ENCODE peak calls at places on chromosomes 12 and 14, in nine cellular contexts. L is heart right ventricle; F is stomach; X is aorta; K is H9; Z is A549; T is body of pancreas; J is CD8-positive, alpha-beta memory T cell; R is NT2/D1. W is an unnamed sample.

GRCh38 chr14:89368490-89369477 is 48.2 kb downstream of the FOXN3 start:
- DNase-seq in L (no peak), F (peak; percentile 50), X (no peak), K (no peak), Z (no peak), T (no peak), J (no peak), R (no peak), W (no peak)

GRCh38 chr14:29215853-29216252 is 449.3 kb downstream of the FOXG1 start:
- DNase-seq in L (no peak), F (no peak), X (no peak), K (no peak), Z (no peak), T (no peak), J (no peak), R (no peak), W (no peak)

GRCh38 chr12:50780016-50780415 is 16.1 kb downstream of the ATF1 start:
- DNase-seq in L (no peak), F (no peak), X (no peak), K (no peak), Z (no peak), T (no peak), J (no peak), R (no peak), W (no peak)

GRCh38 chr12:981956-982355 is 9.1 kb upstream of the ERC1 start:
- DNase-seq in L (no peak), F (no peak), X (no peak), K (no peak), Z (no peak), T (no peak), J (no peak), R (no peak), W (no peak)

GRCh38 chr12:8823565-8824300 is 1.3 kb downstream of the A2ML1 start:
- DNase-seq in L (peak; percentile 9), F (no peak), X (no peak), K (peak; percentile 92), Z (no peak), T (peak; percentile 14), J (no peak), R (peak; percentile 95), W (no peak)

GRCh38 chr14:58966991-58967390 is 221.5 kb upstream of the DAAM1 start:
- DNase-seq in L (no peak), F (no peak), X (no peak), K (no peak), Z (no peak), T (peak; percentile 21), J (no peak), R (no peak), W (no peak)

GRCh38 chr14:67514650-67515385 is 18.3 kb upstream of the PLEKHH1 start:
- DNase-seq in L (peak; percentile 16), F (peak; percentile 50), X (peak; percentile 69), K (peak; percentile 42), Z (peak; percentile 45), T (peak; percentile 47), J (peak; percentile 34), R (no peak), W (peak; percentile 76)

GRCh38 chr14:69580009-69580577 is 5.4 kb upstream of the CCDC177 start:
- DNase-seq in L (no peak), F (peak; percentile 30), X (no peak), K (peak; percentile 83), Z (peak; percentile 60), T (no peak), J (no peak), R (peak; percentile 44), W (no peak)

GRCh38 chr12:124509676-124510300 is 57.6 kb downstream of the NCOR2 start:
- DNase-seq in L (no peak), F (peak; percentile 65), X (no peak), K (peak; percentile 57), Z (no peak), T (peak; percentile 61), J (no peak), R (no peak), W (no peak)

GRCh38 chr12:95548539-95549391 is 2.5 kb downstream of the USP44 start:
- DNase-seq in L (peak; percentile 20), F (peak; percentile 48), X (peak; percentile 64), K (peak; percentile 85), Z (peak; percentile 51), T (peak; percentile 69), J (peak; percentile 49), R (no peak), W (peak; percentile 89)

GRCh38 chr12:95553202-95553943 is 2.1 kb upstream of the USP44 start:
- DNase-seq in L (no peak), F (no peak), X (no peak), K (no peak), Z (no peak), T (no peak), J (no peak), R (no peak), W (no peak)

GRCh38 chr12:95549392-95550084 is 1.7 kb downstream of the USP44 start:
- DNase-seq in L (no peak), F (no peak), X (no peak), K (peak; percentile 62), Z (no peak), T (no peak), J (no peak), R (no peak), W (no peak)

GRCh38 chr12:95551913-95552516 is 739 bp upstream of the USP44 start:
- DNase-seq in L (no peak), F (no peak), X (no peak), K (no peak), Z (no peak), T (no peak), J (no peak), R (no peak), W (no peak)

GRCh38 chr12:95551305-95551704 is at the start of gene USP44:
- DNase-seq in L (no peak), F (no peak), X (no peak), K (peak; percentile 92), Z (no peak), T (no peak), J (no peak), R (peak; percentile 87), W (no peak)
- H3K4me1 ChIP-seq in L (peaks cover 13% of the 10 kb centered on the region), F (peaks cover 19% of the 10 kb centered on the region), X (no peaks in the 10 kb centered on the region), K (no peaks in the 10 kb centered on the region), Z (no peaks in the 10 kb centered on the region), T (no peaks in the 10 kb centered on the region), J (peaks cover 19% of the 10 kb centered on the region), R (no peaks in the 10 kb centered on the region), W (no peaks in the 10 kb centered on the region)

GRCh38 chr12:105079011-105079570 is 5.2 kb downstream of the ALDH1L2 start:
- DNase-seq in L (no peak), F (no peak), X (no peak), K (no peak), Z (no peak), T (no peak), J (no peak), R (no peak), W (no peak)

GRCh38 chr12:105072888-105073488 is 11.3 kb downstream of the ALDH1L2 start:
- DNase-seq in L (no peak), F (no peak), X (no peak), K (no peak), Z (no peak), T (no peak), J (no peak), R (no peak), W (no peak)

GRCh38 chr12:105076098-105076497 is 8.2 kb downstream of the ALDH1L2 start:
- DNase-seq in L (no peak), F (no peak), X (no peak), K (no peak), Z (no peak), T (no peak), J (no peak), R (no peak), W (no peak)

GRCh38 chr12:105076913-105077312 is 7.3 kb downstream of the ALDH1L2 start:
- DNase-seq in L (no peak), F (no peak), X (no peak), K (no peak), Z (no peak), T (no peak), J (no peak), R (no peak), W (no peak)

DNA sequence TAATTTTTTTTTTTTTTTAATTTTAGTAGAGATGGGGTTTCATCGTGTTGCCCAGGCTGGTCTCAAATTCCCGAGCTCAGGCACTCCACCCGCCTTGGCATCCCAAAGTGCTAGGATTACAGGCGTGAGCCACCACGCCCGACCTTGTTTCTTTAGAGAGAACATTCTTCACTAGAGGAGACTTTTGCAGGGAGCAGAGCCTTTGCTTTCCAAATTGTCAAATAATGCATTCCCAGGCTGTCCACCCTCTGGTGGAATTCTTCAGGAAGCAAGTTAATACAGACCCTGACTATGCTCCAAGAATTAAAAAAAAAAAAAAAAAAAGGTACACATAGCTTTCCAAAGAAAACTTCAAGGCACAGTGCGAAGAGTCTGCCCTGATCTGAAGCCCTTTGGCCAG is 6.8 kb downstream of the ALDH1L2 start:
- DNase-seq in L (no peak), F (no peak), X (no peak), K (no peak), Z (no peak), T (no peak), J (no peak), R (no peak), W (no peak)
- H3K4me1 ChIP-seq in L (no peaks in the 10 kb centered on the region), F (peaks cover under 1% of the 10 kb centered on the region), X (peaks cover 2% of the 10 kb centered on the region), K (no peaks in the 10 kb centered on the region), Z (peaks cover under 1% of the 10 kb centered on the region), T (peaks cover 37% of the 10 kb centered on the region), J (no peaks in the 10 kb centered on the region), R (no peaks in the 10 kb centered on the region), W (no peaks in the 10 kb centered on the region)

GRCh38 chr12:47391566-47391965 is 311.8 kb upstream of the AMIGO2 start:
- DNase-seq in L (no peak), F (peak; percentile 26), X (no peak), K (no peak), Z (no peak), T (no peak), J (peak; percentile 55), R (no peak), W (no peak)
- H3K4me1 ChIP-seq in L (peaks cover 28% of the 10 kb centered on the region), F (peaks cover 11% of the 10 kb centered on the region), X (no peaks in the 10 kb centered on the region), K (no peaks in the 10 kb centered on the region), Z (peaks cover 28% of the 10 kb centered on the region), T (no peaks in the 10 kb centered on the region), J (peaks cover 50% of the 10 kb centered on the region), R (no peaks in the 10 kb centered on the region), W (peaks cover 13% of the 10 kb centered on the region)

GRCh38 chr12:74321381-74321780 is 216.3 kb upstream of the ATXN7L3B start:
- DNase-seq in L (no peak), F (no peak), X (no peak), K (no peak), Z (no peak), T (no peak), J (no peak), R (no peak), W (no peak)
- H3K4me1 ChIP-seq in L (no peaks in the 10 kb centered on the region), F (no peaks in the 10 kb centered on the region), X (no peaks in the 10 kb centered on the region), K (no peaks in the 10 kb centered on the region), Z (peaks cover 21% of the 10 kb centered on the region), T (peaks cover 7% of the 10 kb centered on the region), J (no peaks in the 10 kb centered on the region), R (no peaks in the 10 kb centered on the region), W (no peaks in the 10 kb centered on the region)

DNA sequence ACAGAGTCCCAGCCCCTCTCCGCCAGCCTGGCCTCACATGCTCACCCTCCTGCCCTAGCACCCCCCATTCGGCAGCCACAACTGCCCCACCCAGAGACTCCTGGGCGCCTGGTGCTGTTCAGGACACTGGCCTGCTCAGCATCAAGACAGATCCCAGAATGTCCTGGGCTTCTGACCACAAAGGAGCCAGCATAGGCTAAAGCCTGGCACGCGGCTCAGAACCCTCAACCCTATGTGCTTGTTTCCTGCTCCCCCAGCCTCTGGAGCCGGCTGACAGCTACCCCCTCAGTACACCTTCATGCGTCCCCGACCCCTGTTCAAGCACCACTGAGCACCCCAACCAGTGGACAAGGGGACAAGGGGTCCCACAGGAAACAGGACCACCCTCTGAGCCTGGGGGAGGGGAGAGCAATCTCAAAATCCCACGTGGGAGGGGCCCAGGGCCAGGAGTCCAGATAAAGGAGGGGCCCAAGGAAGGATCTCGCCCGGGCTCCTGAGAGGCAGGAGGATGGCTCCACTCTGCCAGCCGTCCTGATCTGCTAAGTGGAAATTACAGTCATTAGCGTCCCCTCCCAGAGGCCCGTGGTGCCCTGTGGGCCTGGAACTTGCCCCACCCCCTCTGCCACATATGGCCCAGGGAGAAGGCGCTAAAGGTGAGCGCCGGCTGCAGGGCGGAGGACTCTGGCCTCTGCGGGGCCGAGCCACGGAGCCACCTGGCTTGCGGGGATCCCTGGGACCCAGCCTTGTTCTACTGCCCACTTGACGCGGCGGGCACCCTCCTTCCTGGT is 27.1 kb upstream of the GPR132 start:
- DNase-seq in L (no peak), F (peak; percentile 46), X (peak; percentile 62), K (peak; percentile 52), Z (peak; percentile 49), T (peak; percentile 36), J (no peak), R (no peak), W (peak; percentile 72)
- H3K4me1 ChIP-seq in L (peaks cover 47% of the 10 kb centered on the region), F (peaks cover 72% of the 10 kb centered on the region), X (no peaks in the 10 kb centered on the region), K (no peaks in the 10 kb centered on the region), Z (peaks cover 52% of the 10 kb centered on the region), T (peaks cover 66% of the 10 kb centered on the region), J (peaks cover 25% of the 10 kb centered on the region), R (peaks cover 33% of the 10 kb centered on the region), W (peaks cover 45% of the 10 kb centered on the region)

W was measured in upper lobe of right lung.